ENCODE peak calls at places on chromosome X, in seven cellular contexts. I is fibroblast of the aortic adventitia; A is HCT116; W is CD8-positive, alpha-beta memory T cell; U is psoas muscle; T is fibroblast of mammary gland; G is suprapubic skin. P is an unnamed sample.

GRCh38 chrX:48972214-48973164 is 845 bp upstream of the KCND1 start:
- DNase-seq in W (no peak), G (no peak), A (peak; percentile 10), I (peak; percentile 50), U (no peak), T (peak; percentile 52), P (no peak)

GRCh38 chrX:19954707-19955106 is 36.2 kb downstream of the BCLAF3 start:
- DNase-seq in T (peak; percentile 29), W (no peak), U (no peak), A (no peak), G (no peak), I (peak; percentile 41), P (no peak)

GRCh38 chrX:111282141-111282540 is 11.9 kb upstream of the CAPN6 start:
- DNase-seq in A (no peak), U (no peak), W (no peak), T (no peak), I (no peak), G (no peak), P (no peak)

GRCh38 chrX:97597954-97598353 is 714.2 kb downstream of the RPA4 start:
- DNase-seq in A (no peak), T (no peak), U (no peak), W (no peak), I (no peak), G (no peak), P (no peak)

GRCh38 chrX:134741801-134742200 is 83.5 kb upstream of the PLAC1 start:
- DNase-seq in A (no peak), G (no peak), I (no peak), W (no peak), T (no peak), U (no peak), P (no peak)

GRCh38 chrX:49627030-49627777 is 28.4 kb downstream of the GAGE1 start:
- DNase-seq in U (no peak), A (peak; percentile 51), T (peak; percentile 3), I (no peak), W (peak; percentile 36), G (no peak), P (peak; percentile 18)

GRCh38 chrX:153600032-153600373 is 1.1 kb upstream of the CCNQ start:
- DNase-seq in G (no peak), U (no peak), I (peak; percentile 9), A (no peak), T (no peak), W (no peak), P (no peak)

GRCh38 chrX:52263417-52263816 is 78.7 kb downstream of the MAGED4 start:
- DNase-seq in G (no peak), I (no peak), A (no peak), U (no peak), W (no peak), T (no peak), P (no peak)

GRCh38 chrX:69396916-69397315 is 107.2 kb upstream of the NALF2 start:
- DNase-seq in I (no peak), G (no peak), T (no peak), U (no peak), A (no peak), W (no peak), P (no peak)

GRCh38 chrX:72247206-72247944 is 8.5 kb upstream of the ERCC6L start:
- DNase-seq in A (no peak), I (no peak), G (no peak), W (no peak), U (no peak), T (peak; percentile 34), P (no peak)

GRCh38 chrX:138127314-138127713 is 561.4 kb downstream of the ZIC3 start:
- DNase-seq in G (no peak), T (peak; percentile 5), U (no peak), A (no peak), I (no peak), W (no peak), P (no peak)

GRCh38 chrX:1418901-1419544 is 27.1 kb upstream of the SLC25A6 start:
- DNase-seq in I (no peak), U (no peak), W (no peak), G (peak; percentile 46), A (no peak), T (no peak), P (no peak)

GRCh38 chrX:131741103-131741581 is 197.3 kb downstream of the OR13H1 start:
- DNase-seq in T (peak; percentile 77), I (peak; percentile 92), W (peak; percentile 81), U (peak; percentile 88), A (no peak), G (peak; percentile 85), P (no peak)

GRCh38 chrX:77426811-77427210 is 20.4 kb upstream of the FGF16 start:
- DNase-seq in G (no peak), T (peak; percentile 68), A (no peak), W (no peak), I (peak; percentile 84), U (no peak), P (no peak)

GRCh38 chrX:67692246-67692645 is 148.4 kb downstream of the AR start:
- DNase-seq in T (peak; percentile 60), I (peak; percentile 76), G (no peak), A (no peak), W (no peak), U (no peak), P (no peak)

DNA sequence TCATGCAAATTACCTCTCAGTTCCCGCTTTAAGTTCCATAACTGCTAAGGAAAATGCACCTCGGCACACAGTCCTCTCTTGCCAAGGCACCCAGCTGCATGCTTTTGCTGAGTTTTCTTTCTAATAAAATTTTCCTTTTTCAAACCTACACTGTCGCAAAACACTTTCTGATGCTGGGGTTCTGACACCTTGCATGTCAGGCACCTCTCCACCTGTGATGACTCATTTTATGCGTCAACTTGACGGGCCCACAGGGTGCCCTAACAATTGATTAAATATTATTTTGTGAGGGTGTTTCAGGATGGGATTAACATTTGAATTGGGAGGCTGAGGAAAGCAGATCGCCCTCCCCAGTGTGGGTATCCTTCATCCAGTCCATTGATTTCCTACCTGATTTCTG is 291.0 kb upstream of the STS start:
- DNase-seq in G (no peak), U (no peak), I (no peak), T (no peak), A (no peak), W (no peak), P (no peak)
- H3K4me3 ChIP-seq in G (no peak overlapping the region), U (no peak overlapping the region), I (no peak overlapping the region), T (no peak overlapping the region), A (no peak overlapping the region), W (no peak overlapping the region), P (no peak overlapping the region)

GRCh38 chrX:154918060-154918483 is 31.9 kb downstream of the F8A1 start:
- DNase-seq in A (peak; percentile 63), G (no peak), T (peak; percentile 90), W (peak; percentile 20), U (peak; percentile 52), I (peak; percentile 87), P (peak; percentile 62)
- H3K4me3 ChIP-seq in A (peak overlapping the region; percentile 38), G (no peak overlapping the region), T (no peak overlapping the region), W (no peak overlapping the region), U (peak overlapping the region; percentile 22), I (peak overlapping the region; percentile 38), P (no peak overlapping the region)

GRCh38 chrX:13295841-13296240 is 24.0 kb downstream of the ATXN3L start:
- DNase-seq in W (no peak), A (no peak), G (no peak), I (no peak), U (no peak), T (no peak), P (no peak)
- H3K4me3 ChIP-seq in W (no peak overlapping the region), A (no peak overlapping the region), G (no peak overlapping the region), I (no peak overlapping the region), U (no peak overlapping the region), T (no peak overlapping the region), P (no peak overlapping the region)

DNA sequence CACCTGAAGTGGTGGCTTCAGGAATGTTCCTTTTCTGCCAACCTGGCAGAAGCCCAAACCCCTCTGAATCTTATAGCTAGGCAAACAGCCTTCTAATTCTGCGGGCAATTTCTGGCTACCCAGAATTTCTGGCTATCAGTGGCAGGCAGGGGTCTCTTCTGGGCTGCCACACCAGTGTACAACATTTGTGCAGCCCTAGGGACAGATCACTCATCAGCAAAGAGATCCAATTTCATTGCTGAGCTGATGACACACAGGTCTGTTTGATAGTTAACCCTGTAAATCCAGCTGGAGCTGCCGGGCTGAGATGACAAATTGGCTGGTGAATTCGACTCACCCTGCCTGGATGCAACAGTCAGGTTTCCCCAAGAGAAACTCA is 2.4 kb downstream of the MID1 start:
- DNase-seq in U (no peak), W (no peak), I (peak; percentile 19), T (peak; percentile 74), A (no peak), G (no peak), P (no peak)
- H3K4me3 ChIP-seq in U (no peak overlapping the region), W (no peak overlapping the region), I (peak overlapping the region; percentile 71), T (peak overlapping the region; percentile 67), A (peak overlapping the region; percentile 77), G (peak overlapping the region; percentile 60), P (no peak overlapping the region)

DNA sequence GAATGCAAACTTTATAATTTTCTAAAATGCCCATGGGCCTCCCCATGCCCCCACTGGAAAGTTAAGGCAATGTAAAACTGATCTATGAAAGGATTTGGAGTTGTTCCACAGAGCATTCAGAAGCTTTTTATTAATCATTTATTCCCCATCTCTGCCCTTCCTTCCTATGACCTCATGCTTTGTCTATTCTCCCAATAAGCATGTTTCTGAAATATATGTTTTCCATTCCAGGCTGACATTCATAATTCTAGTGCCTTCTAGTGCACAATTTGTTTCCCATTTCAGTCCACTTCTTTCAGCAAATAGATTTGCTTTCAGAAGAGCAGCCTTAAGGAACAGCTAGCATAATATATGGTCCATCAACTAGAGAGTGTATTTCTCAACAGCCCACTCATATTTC is 77.0 kb upstream of the ATXN3L start:
- DNase-seq in G (no peak), W (no peak), U (no peak), T (peak; percentile 74), I (peak; percentile 69), A (no peak), P (no peak)
- H3K4me3 ChIP-seq in G (no peak overlapping the region), W (no peak overlapping the region), U (no peak overlapping the region), T (no peak overlapping the region), I (no peak overlapping the region), A (no peak overlapping the region), P (no peak overlapping the region)

GRCh38 chrX:38206542-38206941 is 14.1 kb downstream of the SRPX start:
- DNase-seq in W (no peak), T (peak; percentile 43), I (no peak), A (no peak), G (no peak), U (no peak), P (no peak)
- H3K4me3 ChIP-seq in W (no peak overlapping the region), T (no peak overlapping the region), I (no peak overlapping the region), A (no peak overlapping the region), G (no peak overlapping the region), U (no peak overlapping the region), P (no peak overlapping the region)